ENCODE peak calls at places on chromosomes 16 and 17, in ten cellular contexts. One of them, this sample, is unnamed.

GRCh38 chr16:78479723-78480122 is 380.3 kb downstream of the WWOX start:
- DNase-seq in H1: no peak
- DNase-seq in progenitor cell of endocrine pancreas: no peak
- DNase-seq in cardiac fibroblast: no peak
- DNase-seq in GM12865: no peak
- DNase-seq in tibial nerve: no peak
- DNase-seq in kidney epithelial cell: no peak
- DNase-seq in choroid plexus epithelial cell: no peak
- DNase-seq in dorsolateral prefrontal cortex: no peak
- DNase-seq in Peyer's patch: no peak
- DNase-seq in this sample: no peak

GRCh38 chr17:40224707-40225092 is 5.6 kb downstream of the WIPF2 start:
- DNase-seq in GM12865: no peak
- DNase-seq in tibial nerve: peak
- DNase-seq in progenitor cell of endocrine pancreas: no peak
- DNase-seq in cardiac fibroblast: peak
- DNase-seq in choroid plexus epithelial cell: peak
- DNase-seq in dorsolateral prefrontal cortex: peak
- DNase-seq in kidney epithelial cell: no peak
- DNase-seq in Peyer's patch: no peak
- DNase-seq in H1: no peak
- DNase-seq in this sample: no peak

GRCh38 chr16:14496786-14497185 is 133.3 kb downstream of the PARN start:
- DNase-seq in Peyer's patch: no peak
- DNase-seq in cardiac fibroblast: no peak
- DNase-seq in tibial nerve: no peak
- DNase-seq in H1: no peak
- DNase-seq in progenitor cell of endocrine pancreas: no peak
- DNase-seq in dorsolateral prefrontal cortex: no peak
- DNase-seq in GM12865: no peak
- DNase-seq in choroid plexus epithelial cell: no peak
- DNase-seq in kidney epithelial cell: no peak
- DNase-seq in this sample: no peak

GRCh38 chr17:63833026-63833740 is 5.7 kb upstream of the FTSJ3 start:
- DNase-seq in choroid plexus epithelial cell: no peak
- DNase-seq in H1: no peak
- DNase-seq in GM12865: no peak
- DNase-seq in dorsolateral prefrontal cortex: no peak
- DNase-seq in progenitor cell of endocrine pancreas: no peak
- DNase-seq in Peyer's patch: no peak
- DNase-seq in cardiac fibroblast: no peak
- DNase-seq in tibial nerve: no peak
- DNase-seq in kidney epithelial cell: no peak
- DNase-seq in this sample: no peak

GRCh38 chr16:56615353-56615752 is 7.0 kb downstream of the MT2A start:
- DNase-seq in dorsolateral prefrontal cortex: no peak
- DNase-seq in progenitor cell of endocrine pancreas: no peak
- DNase-seq in tibial nerve: no peak
- DNase-seq in choroid plexus epithelial cell: no peak
- DNase-seq in kidney epithelial cell: no peak
- DNase-seq in H1: no peak
- DNase-seq in GM12865: no peak
- DNase-seq in cardiac fibroblast: peak
- DNase-seq in Peyer's patch: no peak
- DNase-seq in this sample: no peak

GRCh38 chr17:83084214-83084613 is 4.8 kb downstream of the METRNL start:
- DNase-seq in cardiac fibroblast: no peak
- DNase-seq in progenitor cell of endocrine pancreas: no peak
- DNase-seq in GM12865: no peak
- DNase-seq in H1: no peak
- DNase-seq in dorsolateral prefrontal cortex: no peak
- DNase-seq in tibial nerve: no peak
- DNase-seq in kidney epithelial cell: no peak
- DNase-seq in choroid plexus epithelial cell: no peak
- DNase-seq in Peyer's patch: no peak
- DNase-seq in this sample: no peak

GRCh38 chr16:11668590-11669379 is 530 bp downstream of the SNN start:
- DNase-seq in H1: peak
- DNase-seq in cardiac fibroblast: no peak
- DNase-seq in Peyer's patch: no peak
- DNase-seq in dorsolateral prefrontal cortex: no peak
- DNase-seq in kidney epithelial cell: no peak
- DNase-seq in progenitor cell of endocrine pancreas: no peak
- DNase-seq in choroid plexus epithelial cell: no peak
- DNase-seq in GM12865: no peak
- DNase-seq in tibial nerve: no peak
- DNase-seq in this sample: no peak

GRCh38 chr16:86880316-86881117 is 302.2 kb downstream of the FOXL1 start:
- DNase-seq in cardiac fibroblast: no peak
- DNase-seq in progenitor cell of endocrine pancreas: no peak
- DNase-seq in choroid plexus epithelial cell: peak
- DNase-seq in kidney epithelial cell: no peak
- DNase-seq in tibial nerve: no peak
- DNase-seq in H1: no peak
- DNase-seq in dorsolateral prefrontal cortex: no peak
- DNase-seq in GM12865: no peak
- DNase-seq in Peyer's patch: no peak
- DNase-seq in this sample: no peak

GRCh38 chr17:17320188-17320910 is 17.2 kb downstream of the NT5M start:
- DNase-seq in Peyer's patch: no peak
- DNase-seq in H1: no peak
- DNase-seq in dorsolateral prefrontal cortex: no peak
- DNase-seq in choroid plexus epithelial cell: no peak
- DNase-seq in GM12865: no peak
- DNase-seq in progenitor cell of endocrine pancreas: no peak
- DNase-seq in tibial nerve: no peak
- DNase-seq in kidney epithelial cell: no peak
- DNase-seq in cardiac fibroblast: no peak
- DNase-seq in this sample: no peak

GRCh38 chr17:17322516-17323510 is 19.6 kb downstream of the NT5M start:
- DNase-seq in choroid plexus epithelial cell: no peak
- DNase-seq in progenitor cell of endocrine pancreas: no peak
- DNase-seq in cardiac fibroblast: no peak
- DNase-seq in dorsolateral prefrontal cortex: peak
- DNase-seq in Peyer's patch: no peak
- DNase-seq in tibial nerve: no peak
- DNase-seq in GM12865: no peak
- DNase-seq in kidney epithelial cell: no peak
- DNase-seq in H1: no peak
- DNase-seq in this sample: no peak

GRCh38 chr17:17320911-17321220 is 17.7 kb downstream of the NT5M start:
- DNase-seq in tibial nerve: no peak
- DNase-seq in cardiac fibroblast: no peak
- DNase-seq in kidney epithelial cell: no peak
- DNase-seq in H1: no peak
- DNase-seq in progenitor cell of endocrine pancreas: no peak
- DNase-seq in dorsolateral prefrontal cortex: no peak
- DNase-seq in choroid plexus epithelial cell: no peak
- DNase-seq in GM12865: no peak
- DNase-seq in Peyer's patch: no peak
- DNase-seq in this sample: no peak

GRCh38 chr17:17324616-17325015 is 21.4 kb downstream of the NT5M start:
- DNase-seq in H1: no peak
- DNase-seq in progenitor cell of endocrine pancreas: no peak
- DNase-seq in dorsolateral prefrontal cortex: no peak
- DNase-seq in Peyer's patch: no peak
- DNase-seq in tibial nerve: no peak
- DNase-seq in GM12865: no peak
- DNase-seq in cardiac fibroblast: no peak
- DNase-seq in choroid plexus epithelial cell: no peak
- DNase-seq in kidney epithelial cell: no peak
- DNase-seq in this sample: no peak

DNA sequence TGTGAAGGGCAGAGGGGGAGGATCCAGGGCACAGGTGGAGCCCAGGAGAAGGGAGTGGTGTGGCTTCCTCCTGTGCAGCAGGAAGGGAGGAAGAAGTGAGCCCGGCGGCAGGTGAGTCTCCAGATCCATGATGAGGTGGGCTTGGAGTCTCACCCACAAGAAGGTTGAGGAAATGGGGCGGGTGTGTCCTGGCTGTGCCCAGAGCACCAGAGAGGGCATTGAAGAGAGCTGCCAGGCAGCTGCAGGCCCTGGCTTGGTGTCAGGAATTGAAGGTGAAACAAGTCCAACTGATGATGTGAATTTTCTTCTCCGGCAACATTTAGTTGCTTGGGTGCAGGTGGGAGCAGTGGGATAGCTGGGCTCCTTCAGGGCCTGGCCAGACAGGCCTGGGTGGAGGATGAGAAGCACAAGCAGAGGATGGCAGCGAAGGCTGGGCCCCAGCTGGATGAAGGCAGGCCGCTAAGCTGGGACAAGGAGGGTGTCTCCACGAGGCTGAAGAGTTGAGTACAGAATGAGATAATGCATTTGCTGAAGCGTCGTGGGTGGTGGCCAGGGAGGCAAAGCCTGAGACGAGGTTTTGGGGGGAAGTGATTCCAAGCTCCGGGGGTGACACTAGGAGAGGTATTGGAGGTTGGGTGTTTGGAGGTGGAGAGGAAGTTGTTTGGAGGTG is 18.3 kb downstream of the NT5M start:
- DNase-seq in dorsolateral prefrontal cortex: no peak
- DNase-seq in tibial nerve: no peak
- DNase-seq in cardiac fibroblast: no peak
- DNase-seq in GM12865: no peak
- DNase-seq in Peyer's patch: no peak
- DNase-seq in progenitor cell of endocrine pancreas: no peak
- DNase-seq in kidney epithelial cell: no peak
- DNase-seq in H1: no peak
- DNase-seq in choroid plexus epithelial cell: no peak
- DNase-seq in this sample: no peak
- TF ChIP-seq CTCF in dorsolateral prefrontal cortex: no peak
- TF ChIP-seq CTCF in tibial nerve: no peak
- TF ChIP-seq CTCF in cardiac fibroblast: no peak
- TF ChIP-seq CTCF in GM12865: no peak
- TF ChIP-seq CTCF in Peyer's patch: no peak
- TF ChIP-seq CTCF in progenitor cell of endocrine pancreas: no peak
- TF ChIP-seq CTCF in kidney epithelial cell: no peak
- TF ChIP-seq CTCF in H1: no peak
- TF ChIP-seq CTCF in choroid plexus epithelial cell: no peak
- TF ChIP-seq CTCF in this sample: no peak

DNA sequence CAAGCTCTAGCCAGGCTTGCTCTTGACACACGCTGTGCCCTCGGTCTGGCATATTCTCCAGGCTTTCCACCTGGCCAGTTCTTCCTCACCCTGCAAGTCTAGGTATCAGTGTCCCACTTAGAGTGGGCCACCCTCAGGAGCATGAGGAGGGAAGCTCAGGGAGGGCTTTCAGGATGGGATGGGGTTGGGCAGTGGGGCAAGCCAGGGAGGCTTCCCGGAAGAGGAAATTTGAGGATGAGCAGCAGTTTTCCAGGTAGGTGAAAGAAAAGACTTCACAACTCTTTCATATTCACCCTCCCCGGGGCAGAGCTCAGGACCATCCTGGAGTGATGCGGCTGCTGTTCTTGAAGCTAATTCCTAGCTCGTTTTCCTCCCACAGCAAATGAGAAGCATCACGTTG is 14.5 kb upstream of the LDHD start:
- DNase-seq in cardiac fibroblast: no peak
- DNase-seq in tibial nerve: no peak
- DNase-seq in choroid plexus epithelial cell: no peak
- DNase-seq in dorsolateral prefrontal cortex: no peak
- DNase-seq in GM12865: no peak
- DNase-seq in progenitor cell of endocrine pancreas: no peak
- DNase-seq in Peyer's patch: no peak
- DNase-seq in H1: no peak
- DNase-seq in kidney epithelial cell: no peak
- DNase-seq in this sample: no peak
- TF ChIP-seq CTCF in cardiac fibroblast: no peak
- TF ChIP-seq CTCF in tibial nerve: no peak
- TF ChIP-seq CTCF in choroid plexus epithelial cell: no peak
- TF ChIP-seq CTCF in dorsolateral prefrontal cortex: no peak
- TF ChIP-seq CTCF in GM12865: no peak
- TF ChIP-seq CTCF in progenitor cell of endocrine pancreas: no peak
- TF ChIP-seq CTCF in Peyer's patch: no peak
- TF ChIP-seq CTCF in H1: no peak
- TF ChIP-seq CTCF in kidney epithelial cell: no peak
- TF ChIP-seq CTCF in this sample: no peak

GRCh38 chr16:46970089-46970488 is 3.4 kb downstream of the DNAJA2 start:
- DNase-seq in tibial nerve: no peak
- DNase-seq in kidney epithelial cell: no peak
- DNase-seq in progenitor cell of endocrine pancreas: no peak
- DNase-seq in dorsolateral prefrontal cortex: no peak
- DNase-seq in Peyer's patch: no peak
- DNase-seq in GM12865: no peak
- DNase-seq in choroid plexus epithelial cell: peak
- DNase-seq in cardiac fibroblast: no peak
- DNase-seq in H1: no peak
- DNase-seq in this sample: no peak

GRCh38 chr16:46972971-46973456 is 460 bp downstream of the DNAJA2 start:
- DNase-seq in progenitor cell of endocrine pancreas: peak
- DNase-seq in GM12865: peak
- DNase-seq in kidney epithelial cell: no peak
- DNase-seq in H1: peak
- DNase-seq in choroid plexus epithelial cell: peak
- DNase-seq in cardiac fibroblast: no peak
- DNase-seq in dorsolateral prefrontal cortex: peak
- DNase-seq in tibial nerve: no peak
- DNase-seq in Peyer's patch: peak
- DNase-seq in this sample: peak

GRCh38 chr16:46972429-46972970 is 974 bp downstream of the DNAJA2 start:
- DNase-seq in dorsolateral prefrontal cortex: no peak
- DNase-seq in cardiac fibroblast: peak
- DNase-seq in progenitor cell of endocrine pancreas: no peak
- DNase-seq in GM12865: peak
- DNase-seq in tibial nerve: no peak
- DNase-seq in kidney epithelial cell: no peak
- DNase-seq in choroid plexus epithelial cell: peak
- DNase-seq in Peyer's patch: no peak
- DNase-seq in H1: no peak
- DNase-seq in this sample: peak

GRCh38 chr16:46971271-46971670 is 2.2 kb downstream of the DNAJA2 start:
- DNase-seq in Peyer's patch: no peak
- DNase-seq in H1: no peak
- DNase-seq in cardiac fibroblast: no peak
- DNase-seq in dorsolateral prefrontal cortex: no peak
- DNase-seq in progenitor cell of endocrine pancreas: no peak
- DNase-seq in GM12865: no peak
- DNase-seq in tibial nerve: no peak
- DNase-seq in choroid plexus epithelial cell: no peak
- DNase-seq in kidney epithelial cell: no peak
- DNase-seq in this sample: no peak

DNA sequence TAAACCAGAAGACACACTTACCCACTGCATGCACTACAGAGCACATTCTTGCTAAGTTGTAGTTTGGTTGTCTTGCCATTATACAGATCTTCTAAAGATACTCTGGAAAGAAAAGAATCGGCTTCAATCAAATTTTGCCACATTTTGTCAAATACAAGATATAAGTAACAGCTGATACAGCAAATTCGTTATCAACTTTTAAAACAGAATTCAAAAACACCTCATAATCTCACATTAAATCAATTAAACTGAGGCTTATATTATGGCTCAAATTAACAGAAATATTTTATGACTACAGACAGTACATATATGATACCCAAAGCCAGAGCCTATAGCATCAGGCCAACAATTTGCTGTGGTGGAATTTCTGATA is 5.4 kb downstream of the DNAJA2 start:
- DNase-seq in Peyer's patch: no peak
- DNase-seq in GM12865: no peak
- DNase-seq in dorsolateral prefrontal cortex: no peak
- DNase-seq in H1: no peak
- DNase-seq in tibial nerve: no peak
- DNase-seq in choroid plexus epithelial cell: no peak
- DNase-seq in cardiac fibroblast: no peak
- DNase-seq in progenitor cell of endocrine pancreas: no peak
- DNase-seq in kidney epithelial cell: no peak
- DNase-seq in this sample: no peak
- TF ChIP-seq CTCF in Peyer's patch: no peak
- TF ChIP-seq CTCF in GM12865: no peak
- TF ChIP-seq CTCF in dorsolateral prefrontal cortex: no peak
- TF ChIP-seq CTCF in H1: no peak
- TF ChIP-seq CTCF in tibial nerve: no peak
- TF ChIP-seq CTCF in choroid plexus epithelial cell: no peak
- TF ChIP-seq CTCF in cardiac fibroblast: no peak
- TF ChIP-seq CTCF in progenitor cell of endocrine pancreas: no peak
- TF ChIP-seq CTCF in kidney epithelial cell: no peak
- TF ChIP-seq CTCF in this sample: no peak

GRCh38 chr17:32604966-32605365 is 118.2 kb downstream of the CDK5R1 start:
- DNase-seq in choroid plexus epithelial cell: no peak
- DNase-seq in kidney epithelial cell: no peak
- DNase-seq in dorsolateral prefrontal cortex: no peak
- DNase-seq in H1: no peak
- DNase-seq in tibial nerve: no peak
- DNase-seq in Peyer's patch: no peak
- DNase-seq in progenitor cell of endocrine pancreas: no peak
- DNase-seq in cardiac fibroblast: no peak
- DNase-seq in GM12865: no peak
- DNase-seq in this sample: no peak

GRCh38 chr17:32608267-32608666 is 121.5 kb downstream of the CDK5R1 start:
- DNase-seq in dorsolateral prefrontal cortex: no peak
- DNase-seq in Peyer's patch: no peak
- DNase-seq in H1: no peak
- DNase-seq in kidney epithelial cell: no peak
- DNase-seq in progenitor cell of endocrine pancreas: no peak
- DNase-seq in GM12865: no peak
- DNase-seq in cardiac fibroblast: no peak
- DNase-seq in tibial nerve: no peak
- DNase-seq in choroid plexus epithelial cell: no peak
- DNase-seq in this sample: no peak

GRCh38 chr17:32610027-32610650 is 123.3 kb downstream of the CDK5R1 start:
- DNase-seq in cardiac fibroblast: no peak
- DNase-seq in tibial nerve: no peak
- DNase-seq in progenitor cell of endocrine pancreas: no peak
- DNase-seq in kidney epithelial cell: no peak
- DNase-seq in GM12865: no peak
- DNase-seq in dorsolateral prefrontal cortex: no peak
- DNase-seq in H1: no peak
- DNase-seq in choroid plexus epithelial cell: no peak
- DNase-seq in Peyer's patch: no peak
- DNase-seq in this sample: no peak

GRCh38 chr17:32610943-32611342 is 124.2 kb downstream of the CDK5R1 start:
- DNase-seq in H1: no peak
- DNase-seq in cardiac fibroblast: no peak
- DNase-seq in Peyer's patch: no peak
- DNase-seq in dorsolateral prefrontal cortex: no peak
- DNase-seq in GM12865: no peak
- DNase-seq in progenitor cell of endocrine pancreas: no peak
- DNase-seq in kidney epithelial cell: no peak
- DNase-seq in tibial nerve: no peak
- DNase-seq in choroid plexus epithelial cell: no peak
- DNase-seq in this sample: no peak

GRCh38 chr17:32609085-32609484 is 122.3 kb downstream of the CDK5R1 start:
- DNase-seq in cardiac fibroblast: no peak
- DNase-seq in GM12865: peak
- DNase-seq in tibial nerve: peak
- DNase-seq in H1: no peak
- DNase-seq in dorsolateral prefrontal cortex: no peak
- DNase-seq in progenitor cell of endocrine pancreas: no peak
- DNase-seq in kidney epithelial cell: peak
- DNase-seq in Peyer's patch: peak
- DNase-seq in choroid plexus epithelial cell: peak
- DNase-seq in this sample: peak
- TF ChIP-seq CTCF in cardiac fibroblast: no peak
- TF ChIP-seq CTCF in GM12865: peak
- TF ChIP-seq CTCF in tibial nerve: no peak
- TF ChIP-seq CTCF in H1: peak
- TF ChIP-seq CTCF in dorsolateral prefrontal cortex: no peak
- TF ChIP-seq CTCF in progenitor cell of endocrine pancreas: no peak
- TF ChIP-seq CTCF in kidney epithelial cell: peak
- TF ChIP-seq CTCF in Peyer's patch: peak
- TF ChIP-seq CTCF in choroid plexus epithelial cell: peak
- TF ChIP-seq CTCF in this sample: peak

This sample was measured in NB4.